ENCODE peak calls at places on chromosome 2, in six cellular contexts. N is heart left ventricle, V is sigmoid colon, A is cardiac muscle cell, Q is endodermal cell, X is upper lobe of right lung. S is an unnamed sample.

GRCh38 chr2:208042041-208042440 is 16.7 kb upstream of the PLEKHM3 start:
- DNase-seq in X (no peak), N (no peak), A (peak; percentile 13), V (no peak), Q (peak; percentile 50), S (no peak)

GRCh38 chr2:16718551-16719404 is 53.1 kb upstream of the CYRIA start:
- DNase-seq in V (no peak), A (no peak), N (no peak), X (no peak), Q (no peak), S (no peak)

GRCh38 chr2:60495226-60495625 is 58.2 kb downstream of the BCL11A start:
- DNase-seq in A (no peak), N (no peak), Q (no peak), X (no peak), V (no peak), S (no peak)

GRCh38 chr2:16661936-16662335 is 3.7 kb downstream of the CYRIA start:
- DNase-seq in Q (peak; percentile 7), A (no peak), N (no peak), X (no peak), V (no peak), S (no peak)

GRCh38 chr2:98808546-98808945 is 77.6 kb upstream of the MGAT4A start:
- DNase-seq in V (no peak), X (no peak), Q (no peak), N (no peak), A (no peak), S (no peak)

GRCh38 chr2:120653871-120654270 is 81.8 kb upstream of the GLI2 start:
- DNase-seq in X (no peak), N (no peak), V (no peak), A (no peak), Q (peak; percentile 10), S (no peak)

GRCh38 chr2:96353606-96354095 is 18.1 kb downstream of the NCAPH start:
- DNase-seq in V (no peak), Q (no peak), X (no peak), N (no peak), A (peak; percentile 41), S (no peak)

GRCh38 chr2:107340955-107341354 is 455.0 kb upstream of the ST6GAL2 start:
- DNase-seq in X (no peak), N (no peak), A (no peak), V (no peak), Q (no peak), S (no peak)

GRCh38 chr2:177275671-177276070 is 11.1 kb upstream of the NFE2L2 start:
- DNase-seq in X (no peak), A (peak; percentile 85), Q (no peak), N (no peak), V (no peak), S (no peak)

GRCh38 chr2:7744827-7745226 is 827.6 kb downstream of the RNF144A start:
- DNase-seq in A (no peak), V (no peak), Q (no peak), X (no peak), N (no peak), S (no peak)

GRCh38 chr2:70808983-70809958 is 11.1 kb downstream of the CLEC4F start:
- DNase-seq in A (no peak), N (no peak), V (no peak), Q (no peak), X (no peak), S (no peak)

GRCh38 chr2:239006886-239007285 is 159.0 kb downstream of the TWIST2 start:
- DNase-seq in Q (peak; percentile 3), N (no peak), A (no peak), X (no peak), V (no peak), S (peak; percentile 10)

GRCh38 chr2:61151434-61151833 is 10.6 kb upstream of the C2orf74 start:
- DNase-seq in N (no peak), Q (no peak), A (peak; percentile 33), V (no peak), X (no peak), S (no peak)

GRCh38 chr2:159010963-159011362 is 42.5 kb downstream of the TANC1 start:
- DNase-seq in A (peak; percentile 42), V (no peak), Q (no peak), X (no peak), N (no peak), S (no peak)

GRCh38 chr2:163943403-163944356 is 207.9 kb upstream of the FIGN start:
- DNase-seq in A (no peak), V (no peak), X (no peak), Q (peak; percentile 48), N (no peak), S (no peak)

GRCh38 chr2:232518844-232519243 is 1.3 kb upstream of the PRSS56 start:
- DNase-seq in N (no peak), V (no peak), A (no peak), X (no peak), Q (peak; percentile 67), S (no peak)

GRCh38 chr2:85266424-85267041 is 61.3 kb downstream of the TGOLN2 start:
- DNase-seq in N (peak; percentile 73), Q (peak; percentile 94), A (peak; percentile 74), X (peak; percentile 84), V (peak; percentile 85), S (peak; percentile 41)

GRCh38 chr2:237345891-237346640 is 67.9 kb downstream of the COL6A3 start:
- DNase-seq in A (peak; percentile 38), Q (no peak), X (no peak), N (no peak), V (no peak), S (no peak)

GRCh38 chr2:16774091-16774490 is 108.5 kb upstream of the CYRIA start:
- DNase-seq in X (no peak), N (no peak), Q (no peak), A (peak; percentile 7), V (no peak), S (no peak)

GRCh38 chr2:72127401-72128058 is 20.1 kb downstream of the CYP26B1 start:
- DNase-seq in A (no peak), Q (peak; percentile 34), X (no peak), V (peak; percentile 63), N (no peak), S (no peak)

GRCh38 chr2:15378148-15378908 is 182.8 kb downstream of the NBAS start:
- DNase-seq in V (no peak), Q (no peak), N (no peak), A (no peak), X (no peak), S (no peak)

GRCh38 chr2:217248312-217248935 is 388.6 kb upstream of the TNP1 start:
- DNase-seq in A (peak; percentile 84), N (peak; percentile 77), V (peak; percentile 94), Q (peak; percentile 58), X (peak; percentile 72), S (no peak)

GRCh38 chr2:206423147-206423546 is 20.2 kb upstream of the ADAM23 start:
- DNase-seq in A (peak; percentile 38), X (no peak), N (no peak), Q (peak; percentile 74), V (no peak), S (no peak)

GRCh38 chr2:38269421-38269820 is 107.7 kb downstream of the ATL2 start:
- DNase-seq in N (no peak), V (no peak), X (no peak), Q (no peak), A (no peak), S (no peak)

GRCh38 chr2:232386490-232386739 is 7.9 kb downstream of the ALPP start:
- DNase-seq in A (no peak), N (no peak), V (no peak), Q (no peak), X (peak; percentile 69), S (no peak)

GRCh38 chr2:170509460-170510193 is 205.5 kb upstream of the SP5 start:
- DNase-seq in A (no peak), X (no peak), Q (no peak), V (no peak), N (no peak), S (no peak)

GRCh38 chr2:125310671-125311364 is 1285.7 kb downstream of the CNTNAP5 start:
- DNase-seq in V (no peak), Q (no peak), A (no peak), X (no peak), N (no peak), S (no peak)

GRCh38 chr2:125312342-125312741 is 1287.3 kb downstream of the CNTNAP5 start:
- DNase-seq in V (peak; percentile 51), N (no peak), Q (no peak), A (no peak), X (peak; percentile 50), S (no peak)

GRCh38 chr2:125318740-125319139 is 1293.7 kb downstream of the CNTNAP5 start:
- DNase-seq in A (no peak), V (no peak), Q (no peak), N (no peak), X (no peak), S (no peak)

DNA sequence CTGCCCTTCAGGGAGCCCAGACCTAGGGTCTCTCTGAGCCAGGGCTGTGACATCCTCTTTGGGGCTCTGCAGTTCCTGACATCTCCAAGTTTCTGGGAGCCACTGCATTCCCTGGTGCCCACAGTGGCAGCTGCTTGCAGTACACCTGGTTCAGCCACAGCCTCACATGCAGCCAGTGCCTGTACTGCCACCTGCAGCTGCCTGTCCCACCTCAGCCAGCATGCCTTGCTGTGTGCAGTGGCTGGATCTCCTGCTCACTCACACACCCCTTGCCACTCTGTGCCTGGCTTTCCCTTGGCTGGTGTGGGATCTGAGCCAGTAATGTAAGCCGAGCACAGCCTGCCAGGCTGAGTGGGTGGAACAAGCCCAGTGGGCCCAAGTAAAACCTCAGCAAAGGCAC is 1288.7 kb downstream of the CNTNAP5 start:
- DNase-seq in V (no peak), Q (peak; percentile 72), X (no peak), N (no peak), A (no peak), S (no peak)
- H3K9me3 ChIP-seq in V (no peaks in the 10 kb centered on the region), Q (no peaks in the 10 kb centered on the region), X (no peaks in the 10 kb centered on the region), N (no peaks in the 10 kb centered on the region), A (no peaks in the 10 kb centered on the region), S (no peaks in the 10 kb centered on the region)

GRCh38 chr2:317501-318424 is 29.9 kb upstream of the ALKAL2 start:
- DNase-seq in Q (peak; percentile 71), X (no peak), N (no peak), V (no peak), A (peak; percentile 15), S (no peak)
- H3K9me3 ChIP-seq in Q (no peaks in the 10 kb centered on the region), X (no peaks in the 10 kb centered on the region), N (no peaks in the 10 kb centered on the region), V (no peaks in the 10 kb centered on the region), A (no peaks in the 10 kb centered on the region), S (no peaks in the 10 kb centered on the region)

GRCh38 chr2:13876491-13877037 is 756.0 kb upstream of the LRATD1 start:
- DNase-seq in Q (no peak), N (no peak), A (no peak), V (no peak), X (no peak), S (no peak)
- H3K9me3 ChIP-seq in Q (peaks cover 39% of the 10 kb centered on the region), N (no peaks in the 10 kb centered on the region), A (no peaks in the 10 kb centered on the region), V (no peaks in the 10 kb centered on the region), X (no peaks in the 10 kb centered on the region), S (no peaks in the 10 kb centered on the region)

DNA sequence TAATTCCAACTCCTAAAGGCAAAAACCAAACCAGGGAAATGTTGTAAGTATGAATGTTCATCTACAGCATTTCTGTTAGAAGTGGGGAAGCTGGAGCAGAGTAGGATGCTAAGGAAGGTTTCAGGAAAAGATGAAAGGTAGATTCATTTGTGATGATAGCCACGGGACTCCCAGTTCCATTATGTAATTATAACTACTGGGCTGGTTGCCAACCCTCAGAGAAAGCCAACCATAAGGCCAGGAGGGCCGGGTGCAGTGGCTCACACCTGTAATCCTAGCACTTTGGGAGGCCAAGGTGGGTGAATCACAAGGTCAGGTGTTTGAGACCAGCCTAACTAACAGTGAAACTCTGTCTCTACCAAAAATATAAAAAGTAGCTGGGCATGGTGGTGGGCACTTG is 288.9 kb upstream of the ETAA1 start:
- DNase-seq in V (no peak), X (no peak), Q (no peak), A (no peak), N (no peak), S (no peak)
- H3K9me3 ChIP-seq in V (peaks cover 5% of the 10 kb centered on the region), X (peaks cover 2% of the 10 kb centered on the region), Q (peaks cover 7% of the 10 kb centered on the region), A (no peaks in the 10 kb centered on the region), N (peaks cover 20% of the 10 kb centered on the region), S (peaks cover 11% of the 10 kb centered on the region)